ENCODE peak calls at places on chromosomes 2 and 18, in five cellular contexts. V, L, F, E and N are unnamed samples.

GRCh38 chr18:58793361-58793760 is 71.3 kb upstream of the ZNF532 start:
- DNase-seq in L (peak), F (peak), V (no peak), E (no peak), N (no peak)

GRCh38 chr2:144785253-144785652 is 265.3 kb upstream of the ZEB2 start:
- DNase-seq in L (no peak), E (no peak), F (no peak), V (no peak), N (no peak)

GRCh38 chr2:3487931-3488554 is 31.3 kb downstream of the ADI1 start:
- DNase-seq in V (no peak), E (no peak), F (no peak), L (no peak), N (no peak)

GRCh38 chr2:67446504-67446911 is 49.4 kb downstream of the ETAA1 start:
- DNase-seq in E (no peak), L (no peak), F (no peak), V (no peak), N (no peak)

GRCh38 chr2:221752781-221753180 is 180.7 kb upstream of the EPHA4 start:
- DNase-seq in E (no peak), F (no peak), L (no peak), V (no peak), N (no peak)

GRCh38 chr18:27668126-27668525 is 483.0 kb upstream of the CHST9 start:
- DNase-seq in E (no peak), L (no peak), F (no peak), V (no peak), N (no peak)

GRCh38 chr2:98912957-98913915 is 22.8 kb downstream of the CRACDL start:
- DNase-seq in F (no peak), L (no peak), E (no peak), V (no peak), N (no peak)

GRCh38 chr2:33933203-33933602 is 334.1 kb upstream of the FAM98A start:
- DNase-seq in L (no peak), E (no peak), V (no peak), F (no peak), N (no peak)

GRCh38 chr2:156800065-156800556 is 363.9 kb downstream of the GPD2 start:
- DNase-seq in E (no peak), F (no peak), L (no peak), V (no peak), N (no peak)

GRCh38 chr2:173075781-173076556 is at the start of gene MAP3K20:
- DNase-seq in L (peak), V (peak), E (peak), F (peak), N (peak)

GRCh38 chr2:163319006-163319405 is 416.8 kb downstream of the FIGN start:
- DNase-seq in L (no peak), V (no peak), F (peak), E (no peak), N (no peak)

GRCh38 chr2:42929985-42930581 is 137.7 kb upstream of the HAAO start:
- DNase-seq in E (no peak), V (no peak), L (no peak), F (peak), N (no peak)

GRCh38 chr2:177212106-177212894 is at the start of gene HNRNPA3:
- DNase-seq in V (peak), E (peak), L (peak), F (peak), N (peak)
- TF ChIP-seq CTCF in V (no peak), E (no peak), L (peak), F (peak), N (no peak)

DNA sequence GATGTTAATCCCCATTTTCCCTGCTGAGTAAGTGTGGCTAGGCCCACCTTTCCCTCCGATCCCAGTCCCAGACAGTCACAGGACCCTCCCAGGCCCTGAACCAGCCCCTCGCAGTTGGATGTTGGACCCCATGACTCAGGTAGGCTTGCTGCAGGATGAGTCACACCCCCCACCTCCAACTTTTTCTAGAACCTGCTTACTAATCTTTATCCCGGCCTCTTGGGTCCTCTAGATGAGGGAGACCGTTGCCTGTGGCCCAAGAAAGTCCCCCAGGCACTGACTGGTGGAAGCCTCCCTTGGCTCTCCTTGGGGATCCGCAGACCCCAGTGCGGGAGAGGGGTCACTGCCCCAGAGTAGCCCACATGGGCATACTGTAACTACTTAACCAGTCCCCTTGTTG is 98.5 kb downstream of the SMAD7 start:
- DNase-seq in F (no peak), V (no peak), E (no peak), L (no peak), N (no peak)
- TF ChIP-seq CTCF in F (no peak), V (no peak), E (no peak), L (no peak), N (no peak)

GRCh38 chr2:208466133-208466919 is 59.7 kb downstream of the PTH2R start:
- DNase-seq in L (no peak), V (peak), E (no peak), F (peak), N (peak)
- TF ChIP-seq CTCF in L (peak), V (peak), E (peak), F (peak), N (peak)

GRCh38 chr2:100865819-100866462 is 46.0 kb downstream of the NPAS2 start:
- DNase-seq in E (no peak), F (peak), V (no peak), L (no peak), N (no peak)
- TF ChIP-seq CTCF in E (no peak), F (no peak), V (no peak), L (no peak), N (no peak)

GRCh38 chr2:218396688-218397501 is 2.8 kb upstream of the CTDSP1 start:
- DNase-seq in V (no peak), E (peak), L (peak), F (peak), N (no peak)

GRCh38 chr2:218399391-218400166 is at the start of gene CTDSP1:
- DNase-seq in V (peak), F (peak), E (peak), L (peak), N (peak)

GRCh38 chr2:218400167-218400929 is 680 bp downstream of the CTDSP1 start:
- DNase-seq in L (no peak), E (no peak), F (no peak), V (no peak), N (no peak)

GRCh38 chr2:218397502-218398436 is 1.9 kb upstream of the CTDSP1 start:
- DNase-seq in F (peak), L (peak), V (peak), E (peak), N (no peak)

GRCh38 chr2:218398437-218399390 is 954 bp upstream of the CTDSP1 start:
- DNase-seq in F (peak), V (peak), L (peak), E (peak), N (no peak)
- TF ChIP-seq CTCF in F (no peak), V (no peak), L (peak), E (no peak), N (no peak)